ENCODE peak calls at places on chromosome 1, in five cellular contexts. Q, D, N, M and Y are unnamed samples.

GRCh38 chr1:56920551-56920950 is 45.3 kb downstream of the C8B start:
- DNase-seq in Q (no peak), D (no peak), N (no peak), M (no peak), Y (peak; percentile 22)

GRCh38 chr1:219020846-219021245 is 152.8 kb upstream of the LYPLAL1 start:
- DNase-seq in Q (no peak), D (no peak), N (no peak), M (no peak), Y (no peak)

GRCh38 chr1:46288485-46289133 is 14.8 kb downstream of the LRRC41 start:
- DNase-seq in Q (no peak), D (no peak), N (no peak), M (no peak), Y (no peak)

GRCh38 chr1:208141793-208142192 is 102.4 kb downstream of the PLXNA2 start:
- DNase-seq in Q (no peak), D (no peak), N (no peak), M (no peak), Y (no peak)

GRCh38 chr1:31957701-31958674 is 19.8 kb upstream of the PTP4A2 start:
- DNase-seq in Q (peak; percentile 34), D (no peak), N (peak; percentile 79), M (no peak), Y (no peak)

GRCh38 chr1:39269791-39270342 is 65.4 kb downstream of the MACF1 start:
- DNase-seq in Q (no peak), D (no peak), N (no peak), M (no peak), Y (no peak)

GRCh38 chr1:226404063-226404903 is 3.6 kb downstream of the PARP1 start:
- DNase-seq in Q (no peak), D (no peak), N (no peak), M (no peak), Y (no peak)

GRCh38 chr1:192952646-192953045 is 106.5 kb downstream of the UCHL5 start:
- DNase-seq in Q (no peak), D (no peak), N (no peak), M (no peak), Y (no peak)

GRCh38 chr1:210726621-210727020 is 397.9 kb downstream of the HHAT start:
- DNase-seq in Q (peak; percentile 83), D (peak; percentile 57), N (peak; percentile 51), M (no peak), Y (peak; percentile 36)

GRCh38 chr1:56081151-56081550 is 498.2 kb downstream of the PLPP3 start:
- DNase-seq in Q (no peak), D (no peak), N (no peak), M (no peak), Y (no peak)

GRCh38 chr1:160797861-160798273 is 1.9 kb downstream of the LY9 start:
- DNase-seq in Q (no peak), D (no peak), N (no peak), M (no peak), Y (no peak)

GRCh38 chr1:147890177-147890790 is 12.3 kb upstream of the GJA8 start:
- DNase-seq in Q (peak; percentile 88), D (peak; percentile 89), N (peak; percentile 73), M (no peak), Y (peak; percentile 53)

GRCh38 chr1:248818505-248819374 is 7.0 kb downstream of the SH3BP5L start:
- DNase-seq in Q (no peak), D (no peak), N (peak; percentile 3), M (no peak), Y (no peak)
- H3K36me3 ChIP-seq in Q (peaks cover 26% of the 10 kb centered on the region), D (peaks cover 84% of the 10 kb centered on the region), N (peaks cover 79% of the 10 kb centered on the region), M (peaks cover 50% of the 10 kb centered on the region), Y (peaks cover 84% of the 10 kb centered on the region)

DNA sequence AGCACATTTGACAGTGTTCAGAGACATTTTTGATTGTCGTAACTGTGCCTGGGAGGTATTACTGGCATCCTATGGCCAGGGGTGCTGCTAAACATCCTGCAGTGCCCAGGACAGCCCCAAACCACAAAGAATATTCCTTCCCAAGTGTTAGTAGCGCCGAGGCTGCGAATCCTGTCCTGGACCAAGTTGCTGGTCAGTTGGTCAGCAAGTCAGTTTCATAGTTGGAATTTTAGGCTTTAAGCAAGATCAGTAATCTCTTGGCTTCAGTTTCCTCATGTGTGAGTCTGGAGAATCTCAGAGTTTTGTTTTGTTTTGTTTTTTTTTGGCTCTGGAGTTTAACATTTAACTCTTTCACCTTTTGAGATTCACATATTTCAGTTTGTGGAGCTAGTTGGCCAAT is 65.0 kb downstream of the MTR start:
- DNase-seq in Q (no peak), D (no peak), N (no peak), M (no peak), Y (no peak)
- H3K4me3 ChIP-seq in Q (no peak overlapping the region), D (no peak overlapping the region), N (no peak overlapping the region), M (no peak overlapping the region), Y (no peak overlapping the region)

DNA sequence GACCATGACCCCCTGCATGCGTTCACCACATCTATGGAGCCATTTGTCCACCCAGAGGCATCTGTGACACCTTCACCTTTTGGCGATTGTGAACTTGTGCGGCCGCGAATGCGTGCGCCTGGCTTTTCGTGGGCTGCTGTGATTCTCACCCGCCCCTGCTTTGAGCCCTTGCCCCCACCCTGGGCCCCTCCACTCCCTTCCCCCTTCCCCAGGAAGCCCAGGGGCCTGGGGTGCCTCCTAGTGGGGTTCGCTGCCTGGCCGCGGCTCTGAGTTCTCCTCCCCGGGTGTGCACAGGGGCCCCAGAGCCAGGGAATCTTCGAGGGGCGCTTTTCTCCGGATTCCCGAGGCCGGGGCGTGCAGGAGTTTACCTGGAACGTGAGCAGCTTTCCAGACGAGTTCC is 97.9 kb upstream of the ACTRT2 start:
- DNase-seq in Q (no peak), D (no peak), N (no peak), M (no peak), Y (no peak)
- H3K9me3 ChIP-seq in Q (no peaks in the 10 kb centered on the region), D (no peaks in the 10 kb centered on the region), N (no peaks in the 10 kb centered on the region), M (no peaks in the 10 kb centered on the region), Y (no peaks in the 10 kb centered on the region)

GRCh38 chr1:35764283-35764682 is 5.5 kb downstream of the CLSPN start:
- DNase-seq in Q (no peak), D (no peak), N (no peak), M (no peak), Y (no peak)
- H3K36me3 ChIP-seq in Q (peaks cover 4% of the 10 kb centered on the region), D (peaks cover 72% of the 10 kb centered on the region), N (peaks cover 71% of the 10 kb centered on the region), M (no peaks in the 10 kb centered on the region), Y (peaks cover 50% of the 10 kb centered on the region)

DNA sequence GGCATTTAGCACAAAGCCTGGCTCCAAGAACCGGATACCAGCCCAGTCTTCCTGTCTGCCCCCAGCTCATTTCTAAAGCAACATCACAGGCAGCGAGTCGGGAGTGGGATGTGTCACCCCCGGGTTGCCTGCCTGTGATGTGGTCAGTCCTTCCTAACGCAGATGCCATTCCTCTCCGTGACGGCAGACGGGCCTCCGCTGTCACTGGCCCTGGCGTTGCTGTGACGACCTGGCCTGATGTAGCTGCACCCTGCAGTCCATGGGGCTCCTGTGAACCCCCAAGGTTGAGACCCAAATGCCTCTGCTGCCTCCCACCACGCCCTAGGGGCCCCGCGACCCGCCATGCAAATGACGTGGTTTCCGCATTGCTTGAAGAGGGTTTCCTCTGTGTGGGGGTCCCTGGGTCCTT is 12.3 kb downstream of the TNFRSF1B start:
- DNase-seq in Q (no peak), D (no peak), N (no peak), M (peak; percentile 44), Y (no peak)
- H3K4me3 ChIP-seq in Q (no peak overlapping the region), D (no peak overlapping the region), N (no peak overlapping the region), M (no peak overlapping the region), Y (no peak overlapping the region)